ENCODE peak calls at places on chromosomes 12 and 14, in ten cellular contexts. S is germinal center; U is RPMI7951; J is NCI-H510A; C is naive thymus-derived CD8-positive, alpha-beta T cell; T is SHP77 treated with DMSO at 0.1 percent for 48 hours; G is GM23338; F is D341Med; B is SW 1271; D is AG09319. E is an unnamed sample.

GRCh38 chr12:127162307-127162706 is 1104.7 kb upstream of the TMEM132C start:
- DNase-seq in S (no peak), U (peak), J (no peak), C (no peak), T (no peak), G (peak), F (no peak), B (no peak), D (no peak), E (no peak)

GRCh38 chr12:57724936-57725740 is 13.4 kb downstream of the AGAP2 start:
- DNase-seq in S (no peak), U (no peak), J (no peak), C (no peak), T (no peak), G (peak), F (peak), B (no peak), D (no peak), E (no peak)

GRCh38 chr14:93953263-93953662 is 23.1 kb downstream of the ASB2 start:
- DNase-seq in S (no peak), U (no peak), J (no peak), C (no peak), T (no peak), G (peak), F (no peak), B (no peak), D (no peak), E (no peak)

GRCh38 chr14:101216725-101217463 is 313.4 kb upstream of the RTL1 start:
- DNase-seq in S (no peak), U (no peak), J (no peak), C (no peak), T (no peak), G (no peak), F (no peak), B (no peak), D (no peak), E (no peak)

GRCh38 chr14:50659327-50659974 is 8.7 kb downstream of the SAV1 start:
- DNase-seq in S (no peak), U (no peak), J (no peak), C (no peak), T (no peak), G (no peak), F (peak), B (no peak), D (no peak), E (no peak)

GRCh38 chr12:3973939-3974644 is 100.9 kb upstream of the PARP11 start:
- DNase-seq in S (no peak), U (no peak), J (no peak), C (no peak), T (no peak), G (no peak), F (no peak), B (no peak), D (no peak), E (no peak)

GRCh38 chr12:65556676-65557424 is 267.4 kb upstream of the HMGA2 start:
- DNase-seq in S (peak), U (peak), J (peak), C (peak), T (peak), G (peak), F (peak), B (peak), D (peak), E (no peak)

GRCh38 chr12:19841451-19841850 is 402.2 kb downstream of the AEBP2 start:
- DNase-seq in S (no peak), U (no peak), J (no peak), C (no peak), T (no peak), G (no peak), F (no peak), B (no peak), D (no peak), E (no peak)

GRCh38 chr12:20220339-20220738 is 148.0 kb upstream of the PDE3A start:
- DNase-seq in S (no peak), U (peak), J (no peak), C (no peak), T (no peak), G (peak), F (peak), B (peak), D (peak), E (no peak)

GRCh38 chr12:122872815-122873361 is 23.0 kb downstream of the VPS37B start:
- DNase-seq in S (no peak), U (no peak), J (no peak), C (no peak), T (no peak), G (no peak), F (no peak), B (no peak), D (no peak), E (no peak)

GRCh38 chr14:92527724-92528123 is 14.1 kb downstream of the RIN3 start:
- DNase-seq in S (no peak), U (no peak), J (no peak), C (no peak), T (no peak), G (no peak), F (no peak), B (no peak), D (no peak), E (no peak)

GRCh38 chr14:87869619-87870583 is 123.1 kb downstream of the GALC start:
- DNase-seq in S (no peak), U (peak), J (no peak), C (no peak), T (no peak), G (no peak), F (no peak), B (no peak), D (no peak), E (peak)

GRCh38 chr12:48119834-48120195 is 651 bp downstream of the PFKM start:
- DNase-seq in S (no peak), U (no peak), J (no peak), C (no peak), T (no peak), G (peak), F (peak), B (no peak), D (no peak), E (no peak)

GRCh38 chr14:103033744-103034143 is 23.6 kb downstream of the CDC42BPB start:
- DNase-seq in S (no peak), U (no peak), J (no peak), C (no peak), T (no peak), G (no peak), F (no peak), B (no peak), D (no peak), E (no peak)

GRCh38 chr12:110743571-110744093 is 941 bp upstream of the PPP1CC start:
- DNase-seq in S (no peak), U (peak), J (no peak), C (no peak), T (no peak), G (peak), F (no peak), B (no peak), D (no peak), E (no peak)

GRCh38 chr14:98210045-98210678 is 1061.8 kb downstream of the BCL11B start:
- DNase-seq in S (no peak), U (no peak), J (no peak), C (peak), T (no peak), G (no peak), F (no peak), B (no peak), D (no peak), E (no peak)

GRCh38 chr14:48035836-48036235 is 360.4 kb upstream of the MDGA2 start:
- DNase-seq in S (no peak), U (no peak), J (no peak), C (no peak), T (no peak), G (peak), F (peak), B (no peak), D (no peak), E (no peak)

GRCh38 chr14:76941544-76942287 is 86.8 kb downstream of the IRF2BPL start:
- DNase-seq in S (no peak), U (no peak), J (no peak), C (no peak), T (no peak), G (no peak), F (no peak), B (no peak), D (no peak), E (no peak)

GRCh38 chr14:20198991-20199390 is 8.3 kb downstream of the OR11G2 start:
- DNase-seq in S (no peak), U (no peak), J (no peak), C (no peak), T (no peak), G (no peak), F (no peak), B (no peak), D (no peak), E (no peak)

E was measured in T1000.